ENCODE peak calls at places on chromosomes 6 and 20, in five cellular contexts. M is NCI-H1436, V is T-helper 22 cell, L is fibroblast of lung, B is occipital lobe. R is an unnamed sample.

GRCh38 chr6:87654880-87655454 is 47.1 kb downstream of the AKIRIN2 start:
- DNase-seq in V (no peak), B (no peak), L (no peak), M (no peak), R (no peak)

GRCh38 chr6:104638841-104639290 is 220.9 kb downstream of the HACE1 start:
- DNase-seq in L (peak), M (no peak), V (no peak), B (peak), R (no peak)

GRCh38 chr20:51249781-51250180 is 226.9 kb upstream of the KCNG1 start:
- DNase-seq in B (no peak), M (no peak), L (no peak), V (no peak), R (no peak)

GRCh38 chr6:7138921-7139358 is 31.2 kb downstream of the RREB1 start:
- DNase-seq in V (peak), L (no peak), M (peak), B (no peak), R (no peak)

GRCh38 chr6:110043366-110043994 is 65.4 kb downstream of the GPR6 start:
- DNase-seq in V (no peak), L (no peak), M (no peak), B (no peak), R (no peak)

GRCh38 chr6:113879186-113880096 is 22.3 kb downstream of the MARCKS start:
- DNase-seq in L (peak), V (no peak), B (no peak), M (peak), R (no peak)

GRCh38 chr6:42819803-42820508 is 38.1 kb downstream of the BICRAL start:
- DNase-seq in V (no peak), B (no peak), M (peak), L (peak), R (no peak)

GRCh38 chr6:11909696-11910132 is 102.4 kb upstream of the HIVEP1 start:
- DNase-seq in L (no peak), V (no peak), M (no peak), B (no peak), R (no peak)

GRCh38 chr6:18488526-18489270 is 101.5 kb downstream of the RNF144B start:
- DNase-seq in B (no peak), V (no peak), L (no peak), M (no peak), R (no peak)

GRCh38 chr6:167093922-167094432 is 28.9 kb upstream of the CCR6 start:
- DNase-seq in B (no peak), M (no peak), V (peak), L (no peak), R (peak)

GRCh38 chr20:23254034-23254433 is 96.6 kb upstream of the NXT1 start:
- DNase-seq in B (no peak), L (no peak), M (no peak), V (no peak), R (no peak)

GRCh38 chr20:37384683-37385174 is 38.8 kb downstream of the SRC start:
- DNase-seq in L (peak), V (peak), B (peak), M (no peak), R (peak)

GRCh38 chr20:64035933-64036345 is at the start of gene C20orf204:
- DNase-seq in V (no peak), L (no peak), M (no peak), B (no peak), R (no peak)

GRCh38 chr6:165889636-165890403 is 226.8 kb upstream of the PDE10A start:
- DNase-seq in M (no peak), B (no peak), L (peak), V (no peak), R (no peak)

GRCh38 chr6:111258615-111259088 is 171.3 kb downstream of the SLC16A10 start:
- DNase-seq in M (no peak), V (no peak), L (no peak), B (no peak), R (no peak)

GRCh38 chr20:17320456-17320855 is 93.6 kb downstream of the PCSK2 start:
- DNase-seq in L (no peak), V (no peak), M (no peak), B (peak), R (no peak)

GRCh38 chr6:293185-294174 is 1.2 kb downstream of the DUSP22 start:
- DNase-seq in B (no peak), V (no peak), L (peak), M (no peak), R (no peak)

GRCh38 chr6:129679250-129679649 is 30.7 kb downstream of the ARHGAP18 start:
- DNase-seq in M (no peak), B (no peak), L (no peak), V (no peak), R (no peak)

GRCh38 chr6:104537185-104537584 is 322.5 kb downstream of the HACE1 start:
- DNase-seq in M (no peak), V (no peak), B (no peak), L (peak), R (no peak)

GRCh38 chr6:42292002-42292735 is 74.5 kb upstream of the MRPS10 start:
- DNase-seq in M (no peak), L (peak), B (no peak), V (no peak), R (no peak)

GRCh38 chr6:34248198-34248726 is 544 bp downstream of the SMIM29 start:
- DNase-seq in B (no peak), M (no peak), L (peak), V (peak), R (peak)

GRCh38 chr6:23272536-23272935 is 703.2 kb downstream of the HDGFL1 start:
- DNase-seq in L (no peak), B (no peak), V (no peak), M (no peak), R (no peak)

GRCh38 chr6:3793545-3793944 is 42.0 kb upstream of the PXDC1 start:
- DNase-seq in B (no peak), V (no peak), L (no peak), M (no peak), R (no peak)

GRCh38 chr6:37048851-37049734 is 43.6 kb downstream of the FGD2 start:
- DNase-seq in L (peak), M (no peak), B (no peak), V (peak), R (no peak)

GRCh38 chr20:5168582-5169396 is 42.0 kb downstream of the CDS2 start:
- DNase-seq in M (peak), B (no peak), L (peak), V (no peak), R (no peak)

GRCh38 chr20:16732506-16733152 is 2.8 kb downstream of the SNRPB2 start:
- DNase-seq in V (peak), L (no peak), M (no peak), B (no peak), R (no peak)

GRCh38 chr20:32210206-32210605 is 2.5 kb downstream of the POFUT1 start:
- DNase-seq in B (no peak), M (no peak), L (no peak), V (no peak), R (no peak)

GRCh38 chr6:83867527-83868161 is 8.2 kb downstream of the CYB5R4 start:
- DNase-seq in V (no peak), B (peak), L (peak), M (no peak), R (no peak)

R was measured in T-helper 17 cell.